ENCODE peak calls at places on chromosome 4, in seven cellular contexts. X, M, B, E, Z, S and L are unnamed samples.

GRCh38 chr4:182206266-182206665 is 36.9 kb upstream of the TENM3 start:
- DNase-seq in X (no peak), M (no peak), B (no peak), E (no peak), Z (no peak), S (no peak), L (no peak)

GRCh38 chr4:110624016-110624770 is 1.3 kb upstream of the PITX2 start:
- DNase-seq in X (no peak), M (no peak), B (no peak), E (no peak), Z (no peak), S (no peak), L (no peak)

GRCh38 chr4:87985097-87985886 is 9.8 kb downstream of the SPP1 start:
- DNase-seq in X (no peak), M (peak; percentile 75), B (no peak), E (peak; percentile 39), Z (peak; percentile 53), S (no peak), L (no peak)

GRCh38 chr4:95250544-95251137 is 298.1 kb downstream of the UNC5C start:
- DNase-seq in X (no peak), M (no peak), B (no peak), E (no peak), Z (no peak), S (no peak), L (no peak)

GRCh38 chr4:106034205-106034604 is 138.9 kb downstream of the NPNT start:
- DNase-seq in X (no peak), M (no peak), B (no peak), E (no peak), Z (no peak), S (no peak), L (no peak)

GRCh38 chr4:4284827-4285618 is 4.9 kb downstream of the LYAR start:
- DNase-seq in X (no peak), M (no peak), B (no peak), E (no peak), Z (no peak), S (no peak), L (no peak)

GRCh38 chr4:100041646-100042045 is 91.6 kb upstream of the H2AZ1 start:
- DNase-seq in X (no peak), M (no peak), B (no peak), E (no peak), Z (no peak), S (no peak), L (no peak)

GRCh38 chr4:94168321-94168720 is 39.3 kb upstream of the SMARCAD1 start:
- DNase-seq in X (no peak), M (no peak), B (no peak), E (no peak), Z (no peak), S (no peak), L (no peak)

GRCh38 chr4:119162174-119162573 is 26.5 kb downstream of the MYOZ2 start:
- DNase-seq in X (no peak), M (no peak), B (no peak), E (no peak), Z (no peak), S (no peak), L (no peak)

GRCh38 chr4:164847967-164848649 is 28.9 kb upstream of the APELA start:
- DNase-seq in X (no peak), M (no peak), B (no peak), E (no peak), Z (no peak), S (no peak), L (no peak)

GRCh38 chr4:2652415-2653155 is 103.6 kb downstream of the TNIP2 start:
- DNase-seq in X (no peak), M (no peak), B (no peak), E (no peak), Z (no peak), S (no peak), L (no peak)

GRCh38 chr4:80006935-80007744 is 65.9 kb downstream of the ANTXR2 start:
- DNase-seq in X (no peak), M (peak; percentile 8), B (no peak), E (no peak), Z (no peak), S (no peak), L (no peak)

GRCh38 chr4:8340721-8341680 is 71.4 kb downstream of the HTRA3 start:
- DNase-seq in X (no peak), M (no peak), B (no peak), E (peak; percentile 68), Z (no peak), S (no peak), L (no peak)

GRCh38 chr4:38145033-38145673 is 185.0 kb downstream of the PTTG2 start:
- DNase-seq in X (no peak), M (no peak), B (no peak), E (no peak), Z (no peak), S (no peak), L (no peak)

GRCh38 chr4:1295405-1296055 is 5.8 kb downstream of the MAEA start:
- DNase-seq in X (no peak), M (no peak), B (no peak), E (no peak), Z (no peak), S (no peak), L (no peak)

GRCh38 chr4:38993683-38994082 is 38.5 kb downstream of the TMEM156 start:
- DNase-seq in X (no peak), M (peak; percentile 18), B (no peak), E (no peak), Z (no peak), S (no peak), L (no peak)

GRCh38 chr4:147526272-147526654 is 45.4 kb downstream of the EDNRA start:
- DNase-seq in X (no peak), M (no peak), B (no peak), E (no peak), Z (no peak), S (no peak), L (no peak)

GRCh38 chr4:7631288-7631633 is 196.5 kb upstream of the PSAPL1 start:
- DNase-seq in X (no peak), M (no peak), B (no peak), E (no peak), Z (no peak), S (no peak), L (no peak)

GRCh38 chr4:104860227-104861123 is 286.2 kb upstream of the TET2 start:
- DNase-seq in X (peak; percentile 26), M (peak; percentile 46), B (no peak), E (peak; percentile 83), Z (peak; percentile 86), S (peak; percentile 10), L (peak; percentile 63)

GRCh38 chr4:113673450-113673849 is 88.1 kb downstream of the CAMK2D start:
- DNase-seq in X (no peak), M (no peak), B (no peak), E (no peak), Z (no peak), S (no peak), L (peak; percentile 29)

GRCh38 chr4:8304827-8305695 is 35.5 kb downstream of the HTRA3 start:
- DNase-seq in X (no peak), M (no peak), B (no peak), E (no peak), Z (no peak), S (no peak), L (no peak)

GRCh38 chr4:40990899-40991265 is 223.5 kb downstream of the APBB2 start:
- DNase-seq in X (no peak), M (peak; percentile 36), B (no peak), E (no peak), Z (no peak), S (no peak), L (no peak)

GRCh38 chr4:88630756-88631155 is 38.5 kb downstream of the HERC3 start:
- DNase-seq in X (no peak), M (peak; percentile 13), B (no peak), E (no peak), Z (no peak), S (no peak), L (no peak)

GRCh38 chr4:147735413-147736301 is 3.8 kb downstream of the ARHGAP10 start:
- DNase-seq in X (no peak), M (no peak), B (no peak), E (no peak), Z (no peak), S (no peak), L (no peak)

GRCh38 chr4:177239475-177239874 is 70.2 kb upstream of the NEIL3 start:
- DNase-seq in X (no peak), M (no peak), B (no peak), E (no peak), Z (no peak), S (no peak), L (no peak)

GRCh38 chr4:55931833-55932232 is 16.9 kb upstream of the CEP135 start:
- DNase-seq in X (no peak), M (no peak), B (no peak), E (no peak), Z (no peak), S (no peak), L (no peak)

GRCh38 chr4:44186096-44186849 is 262.3 kb downstream of the KCTD8 start:
- DNase-seq in X (no peak), M (no peak), B (no peak), E (no peak), Z (no peak), S (no peak), L (no peak)

GRCh38 chr4:177699365-177700213 is 257.4 kb upstream of the AGA start:
- DNase-seq in X (no peak), M (no peak), B (no peak), E (no peak), Z (no peak), S (no peak), L (no peak)

GRCh38 chr4:139934786-139935330 is 219.1 kb downstream of the MAML3 start:
- DNase-seq in X (no peak), M (no peak), B (no peak), E (no peak), Z (peak; percentile 87), S (no peak), L (no peak)

GRCh38 chr4:121633642-121634041 is 63.1 kb downstream of the ANXA5 start:
- DNase-seq in X (no peak), M (no peak), B (no peak), E (no peak), Z (no peak), S (no peak), L (no peak)

GRCh38 chr4:57442834-57443291 is 332.7 kb upstream of the IGFBP7 start:
- DNase-seq in X (no peak), M (peak; percentile 46), B (no peak), E (peak; percentile 59), Z (peak; percentile 87), S (no peak), L (no peak)

GRCh38 chr4:47135210-47135609 is 103.8 kb downstream of the GABRB1 start:
- DNase-seq in X (no peak), M (no peak), B (no peak), E (no peak), Z (no peak), S (no peak), L (no peak)

GRCh38 chr4:3374011-3374645 is 67.6 kb upstream of the HGFAC start:
- DNase-seq in X (no peak), M (no peak), B (no peak), E (no peak), Z (no peak), S (no peak), L (no peak)